ENCODE peak calls at places on chromosomes 2 and 18, in six cellular contexts. V is ELR, B is ACHN, J is non-pigmented ciliary epithelial cell, Q is NCI-H1092, Z is NCI-H2171 treated with DMSO at 0.1 percent for 48 hours. W is an unnamed sample.

GRCh38 chr18:27577265-27577664 is 392.2 kb upstream of the CHST9 start:
- DNase-seq in V (no peak), B (no peak), J (no peak), Q (no peak), Z (no peak), W (no peak)

GRCh38 chr2:237438082-237438925 is 24.3 kb upstream of the COL6A3 start:
- DNase-seq in V (peak), B (no peak), J (no peak), Q (peak), Z (no peak), W (no peak)

GRCh38 chr2:16051046-16051489 is 110.7 kb downstream of the MYCN start:
- DNase-seq in V (no peak), B (no peak), J (no peak), Q (peak), Z (no peak), W (no peak)

GRCh38 chr2:96815326-96816126 is 542 bp upstream of the CNNM3 start:
- DNase-seq in V (peak), B (peak), J (no peak), Q (no peak), Z (peak), W (no peak)

GRCh38 chr2:219446101-219446504 is 11.5 kb downstream of the SPEG start:
- DNase-seq in V (peak), B (peak), J (no peak), Q (no peak), Z (peak), W (no peak)

GRCh38 chr18:63823516-63824219 is 48.5 kb downstream of the SERPINB7 start:
- DNase-seq in V (peak), B (peak), J (no peak), Q (no peak), Z (no peak), W (no peak)

GRCh38 chr2:240391111-240392051 is 44.1 kb upstream of the GPC1 start:
- DNase-seq in V (no peak), B (no peak), J (no peak), Q (no peak), Z (no peak), W (no peak)

GRCh38 chr2:119929537-119929936 is 83.3 kb upstream of the EPB41L5 start:
- DNase-seq in V (no peak), B (no peak), J (no peak), Q (no peak), Z (no peak), W (no peak)

GRCh38 chr18:52670903-52671302 is 330.9 kb downstream of the DCC start:
- DNase-seq in V (no peak), B (peak), J (no peak), Q (peak), Z (peak), W (peak)

GRCh38 chr2:1366546-1367134 is 46.6 kb upstream of the TPO start:
- DNase-seq in V (no peak), B (no peak), J (no peak), Q (peak), Z (peak), W (peak)

GRCh38 chr18:48790869-48791635 is 159.7 kb downstream of the SMAD7 start:
- DNase-seq in V (no peak), B (no peak), J (no peak), Q (no peak), Z (no peak), W (no peak)

GRCh38 chr2:239263937-239264837 is 136.6 kb downstream of the HDAC4 start:
- DNase-seq in V (no peak), B (no peak), J (no peak), Q (no peak), Z (no peak), W (no peak)

GRCh38 chr18:42053188-42053781 is 98.3 kb downstream of the PIK3C3 start:
- DNase-seq in V (peak), B (peak), J (no peak), Q (peak), Z (peak), W (peak)

GRCh38 chr2:239910851-239911629 is 114.1 kb downstream of the NDUFA10 start:
- DNase-seq in V (no peak), B (no peak), J (no peak), Q (no peak), Z (no peak), W (no peak)

GRCh38 chr2:158773121-158773520 is 22.0 kb upstream of the DAPL1 start:
- DNase-seq in V (peak), B (no peak), J (no peak), Q (no peak), Z (no peak), W (no peak)

GRCh38 chr2:142190805-142191204 is 60.0 kb upstream of the LRP1B start:
- DNase-seq in V (peak), B (peak), J (no peak), Q (no peak), Z (no peak), W (no peak)

GRCh38 chr18:3466872-3467271 is 16.9 kb downstream of the TGIF1 start:
- DNase-seq in V (no peak), B (no peak), J (no peak), Q (no peak), Z (no peak), W (no peak)

GRCh38 chr2:86414996-86415395 is 26.2 kb upstream of the KDM3A start:
- DNase-seq in V (no peak), B (no peak), J (no peak), Q (peak), Z (peak), W (peak)

GRCh38 chr18:28067346-28067745 is 109.6 kb downstream of the CDH2 start:
- DNase-seq in V (no peak), B (no peak), J (no peak), Q (no peak), Z (no peak), W (no peak)

GRCh38 chr18:46668694-46669093 is 11.7 kb upstream of the LOXHD1 start:
- DNase-seq in V (no peak), B (no peak), J (no peak), Q (no peak), Z (no peak), W (no peak)

GRCh38 chr2:20350105-20350712 is 435 bp downstream of the PUM2 start:
- DNase-seq in V (peak), B (no peak), J (no peak), Q (peak), Z (peak), W (peak)

GRCh38 chr18:12293831-12294230 is 14.2 kb upstream of the TUBB6 start:
- DNase-seq in V (no peak), B (no peak), J (no peak), Q (no peak), Z (no peak), W (no peak)

GRCh38 chr18:59516356-59517155 is 157.5 kb upstream of the LMAN1 start:
- DNase-seq in V (peak), B (peak), J (peak), Q (no peak), Z (no peak), W (no peak)

GRCh38 chr2:41853427-41854191 is 194.2 kb upstream of the PKDCC start:
- DNase-seq in V (peak), B (peak), J (no peak), Q (peak), Z (peak), W (peak)

GRCh38 chr18:53698907-53699306 is 525.6 kb downstream of the MBD2 start:
- DNase-seq in V (peak), B (peak), J (peak), Q (peak), Z (peak), W (peak)

GRCh38 chr18:56083097-56083865 is 495.3 kb upstream of the TCF4 start:
- DNase-seq in V (no peak), B (no peak), J (peak), Q (no peak), Z (peak), W (peak)

GRCh38 chr2:136029149-136029548 is 43.7 kb upstream of the DARS1 start:
- DNase-seq in V (no peak), B (no peak), J (no peak), Q (no peak), Z (no peak), W (no peak)

GRCh38 chr2:57434429-57434828 is 612.2 kb upstream of the VRK2 start:
- DNase-seq in V (peak), B (no peak), J (no peak), Q (no peak), Z (no peak), W (no peak)

GRCh38 chr2:219998099-219998498 is 370.7 kb downstream of the SLC4A3 start:
- DNase-seq in V (peak), B (no peak), J (no peak), Q (no peak), Z (peak), W (no peak)

GRCh38 chr2:9679218-9679617 is 48.4 kb upstream of the YWHAQ start:
- DNase-seq in V (no peak), B (no peak), J (no peak), Q (no peak), Z (no peak), W (no peak)

GRCh38 chr2:34570266-34570872 is 971.3 kb upstream of the FAM98A start:
- DNase-seq in V (peak), B (peak), J (no peak), Q (no peak), Z (peak), W (no peak)

GRCh38 chr2:74077636-74078035 is 70.1 kb downstream of the BOLA3 start:
- DNase-seq in V (no peak), B (no peak), J (no peak), Q (no peak), Z (no peak), W (no peak)

GRCh38 chr2:240836781-240837467 is 16.9 kb upstream of the KIF1A start:
- DNase-seq in V (peak), B (peak), J (no peak), Q (no peak), Z (no peak), W (no peak)

GRCh38 chr2:176814740-176815367 is 397.7 kb upstream of the HNRNPA3 start:
- DNase-seq in V (peak), B (peak), J (no peak), Q (no peak), Z (peak), W (peak)

GRCh38 chr2:53490659-53491058 is 276.9 kb upstream of the CHAC2 start:
- DNase-seq in V (peak), B (no peak), J (peak), Q (peak), Z (no peak), W (peak)

GRCh38 chr2:127128508-127128907 is 21.6 kb upstream of the BIN1 start:
- DNase-seq in V (no peak), B (no peak), J (no peak), Q (no peak), Z (no peak), W (no peak)

W was measured in NCI-H1105.